ENCODE peak calls at places on chromosomes 1 and 21, in ten cellular contexts. E is stimulated activated CD4-positive, alpha-beta T cell treated with anti-CD3 and anti-CD28 coated beads, Interleukin-12 subunit alpha, Interleukin-12 subunit beta, amount 100 ng/mL, for 48 hours; Z is mesendoderm; J is AG08396; Y is stimulated activated CD8-positive, alpha-beta memory T cell treated with anti-CD3 and anti-CD28 coated beads, Interleukin-7, amount 100 ng/mL, for 1 hour; D is uterus; O is T-helper 9 cell; K is GM13977; I is H7; M is omental fat pad. C is an unnamed sample.

GRCh38 chr1:26287033-26287711 is 7.3 kb downstream of the SH3BGRL3 start:
- DNase-seq in E (no peak), Z (no peak), J (no peak), Y (no peak), D (no peak), O (peak), K (peak), I (no peak), M (no peak), C (peak)

GRCh38 chr1:248618878-248619277 is 16.0 kb downstream of the OR2T11 start:
- DNase-seq in E (peak), Z (peak), J (peak), Y (no peak), D (no peak), O (peak), K (peak), I (no peak), M (peak), C (peak)

GRCh38 chr1:66298427-66298826 is 235.5 kb upstream of the SGIP1 start:
- DNase-seq in E (no peak), Z (no peak), J (no peak), Y (no peak), D (no peak), O (no peak), K (no peak), I (no peak), M (no peak), C (no peak)

GRCh38 chr1:228093050-228093906 is 9.8 kb downstream of the C1orf35 start:
- DNase-seq in E (no peak), Z (no peak), J (no peak), Y (no peak), D (no peak), O (no peak), K (no peak), I (peak), M (peak), C (no peak)

GRCh38 chr1:225554216-225554812 is 98.6 kb downstream of the ENAH start:
- DNase-seq in E (peak), Z (peak), J (no peak), Y (no peak), D (no peak), O (no peak), K (peak), I (peak), M (no peak), C (no peak)

GRCh38 chr1:59116920-59117542 is 179.9 kb upstream of the FGGY start:
- DNase-seq in E (no peak), Z (peak), J (peak), Y (no peak), D (no peak), O (no peak), K (no peak), I (peak), M (no peak), C (no peak)

GRCh38 chr1:230831706-230832105 is 36.6 kb downstream of the C1orf198 start:
- DNase-seq in E (no peak), Z (no peak), J (no peak), Y (no peak), D (no peak), O (no peak), K (no peak), I (no peak), M (no peak), C (no peak)

GRCh38 chr1:30189818-30190480 is 533.4 kb downstream of the MATN1 start:
- DNase-seq in E (no peak), Z (no peak), J (no peak), Y (no peak), D (no peak), O (no peak), K (no peak), I (no peak), M (no peak), C (no peak)

GRCh38 chr1:181817091-181817490 is 244.4 kb downstream of the ZNF648 start:
- DNase-seq in E (no peak), Z (no peak), J (no peak), Y (no peak), D (no peak), O (no peak), K (no peak), I (no peak), M (no peak), C (no peak)

GRCh38 chr1:51416910-51417309 is 86.5 kb upstream of the TTC39A start:
- DNase-seq in E (no peak), Z (no peak), J (no peak), Y (no peak), D (no peak), O (no peak), K (no peak), I (no peak), M (no peak), C (no peak)

GRCh38 chr1:213200630-213201029 is 149.6 kb downstream of the RPS6KC1 start:
- DNase-seq in E (no peak), Z (no peak), J (no peak), Y (no peak), D (no peak), O (no peak), K (no peak), I (no peak), M (no peak), C (no peak)

GRCh38 chr1:166822385-166822784 is 16.9 kb upstream of the POGK start:
- DNase-seq in E (no peak), Z (peak), J (peak), Y (no peak), D (no peak), O (no peak), K (no peak), I (peak), M (no peak), C (no peak)

GRCh38 chr1:17193222-17194132 is 11.5 kb upstream of the PADI1 start:
- DNase-seq in E (no peak), Z (no peak), J (no peak), Y (no peak), D (no peak), O (no peak), K (no peak), I (peak), M (peak), C (no peak)

GRCh38 chr1:198544265-198544664 is 3.8 kb upstream of the ATP6V1G3 start:
- DNase-seq in E (no peak), Z (no peak), J (no peak), Y (no peak), D (no peak), O (no peak), K (no peak), I (no peak), M (no peak), C (no peak)

GRCh38 chr1:186059311-186059710 is 315.7 kb downstream of the TPR start:
- DNase-seq in E (no peak), Z (no peak), J (no peak), Y (no peak), D (no peak), O (no peak), K (no peak), I (no peak), M (no peak), C (peak)

GRCh38 chr1:117627562-117628165 is 21.8 kb downstream of the TENT5C start:
- DNase-seq in E (no peak), Z (no peak), J (no peak), Y (no peak), D (no peak), O (no peak), K (no peak), I (no peak), M (no peak), C (no peak)

GRCh38 chr1:93847811-93848288 is 31.2 kb downstream of the DNTTIP2 start:
- DNase-seq in E (peak), Z (peak), J (peak), Y (peak), D (peak), O (peak), K (peak), I (peak), M (peak), C (peak)

GRCh38 chr1:1360511-1361169 is 2.3 kb upstream of the MXRA8 start:
- DNase-seq in E (no peak), Z (peak), J (peak), Y (no peak), D (peak), O (no peak), K (no peak), I (peak), M (no peak), C (no peak)

GRCh38 chr1:79079770-79080169 is 73.2 kb upstream of the ADGRL4 start:
- DNase-seq in E (no peak), Z (peak), J (peak), Y (no peak), D (no peak), O (no peak), K (no peak), I (no peak), M (no peak), C (peak)

GRCh38 chr21:46210378-46211136 is 18.0 kb downstream of the LSS start:
- DNase-seq in E (no peak), Z (peak), J (no peak), Y (no peak), D (no peak), O (no peak), K (no peak), I (peak), M (peak), C (no peak)

GRCh38 chr1:13723810-13724209 is 23.8 kb downstream of the PRDM2 start:
- DNase-seq in E (no peak), Z (no peak), J (no peak), Y (no peak), D (no peak), O (no peak), K (no peak), I (peak), M (no peak), C (no peak)

GRCh38 chr1:246837418-246838117 is 94.2 kb downstream of the AHCTF1 start:
- DNase-seq in E (no peak), Z (no peak), J (no peak), Y (no peak), D (no peak), O (no peak), K (no peak), I (no peak), M (no peak), C (peak)

GRCh38 chr21:43854773-43855633 is 10.0 kb upstream of the AGPAT3 start:
- DNase-seq in E (no peak), Z (no peak), J (no peak), Y (no peak), D (no peak), O (no peak), K (peak), I (peak), M (no peak), C (no peak)

GRCh38 chr1:219155140-219155539 is 18.5 kb upstream of the LYPLAL1 start:
- DNase-seq in E (no peak), Z (no peak), J (no peak), Y (no peak), D (no peak), O (no peak), K (no peak), I (no peak), M (no peak), C (no peak)